ENCODE peak calls at places on chromosomes 6 and 20, in five cellular contexts. One of them, this sample, is unnamed.

GRCh38 chr20:39090881-39091280 is 128.7 kb downstream of the DHX35 start:
- DNase-seq in iPS DF 6.9: no peak
- DNase-seq in left lung: no peak
- DNase-seq in HCT116: no peak
- DNase-seq in cardiac muscle cell: no peak
- DNase-seq in this sample: no peak

GRCh38 chr6:56890683-56891429 is 64.1 kb upstream of the BEND6 start:
- DNase-seq in HCT116: no peak
- DNase-seq in iPS DF 6.9: no peak
- DNase-seq in cardiac muscle cell: peak
- DNase-seq in left lung: no peak
- DNase-seq in this sample: no peak

GRCh38 chr6:167130712-167131684 is 8.1 kb downstream of the CCR6 start:
- DNase-seq in cardiac muscle cell: no peak
- DNase-seq in iPS DF 6.9: no peak
- DNase-seq in left lung: no peak
- DNase-seq in HCT116: no peak
- DNase-seq in this sample: no peak

GRCh38 chr20:11352041-11352440 is 565.7 kb upstream of the BTBD3 start:
- DNase-seq in left lung: no peak
- DNase-seq in iPS DF 6.9: no peak
- DNase-seq in cardiac muscle cell: no peak
- DNase-seq in HCT116: no peak
- DNase-seq in this sample: no peak

GRCh38 chr6:21816231-21816630 is 222.7 kb downstream of the SOX4 start:
- DNase-seq in iPS DF 6.9: no peak
- DNase-seq in cardiac muscle cell: no peak
- DNase-seq in left lung: no peak
- DNase-seq in HCT116: no peak
- DNase-seq in this sample: no peak

GRCh38 chr20:18999076-18999475 is 185.5 kb downstream of the SCP2D1 start:
- DNase-seq in HCT116: no peak
- DNase-seq in left lung: no peak
- DNase-seq in cardiac muscle cell: no peak
- DNase-seq in iPS DF 6.9: no peak
- DNase-seq in this sample: no peak

GRCh38 chr20:49426873-49427272 is 55.6 kb downstream of the KCNB1 start:
- DNase-seq in cardiac muscle cell: peak
- DNase-seq in HCT116: no peak
- DNase-seq in iPS DF 6.9: no peak
- DNase-seq in left lung: no peak
- DNase-seq in this sample: no peak

GRCh38 chr6:150998992-150999975 is 133.8 kb downstream of the MTHFD1L start:
- DNase-seq in HCT116: no peak
- DNase-seq in cardiac muscle cell: no peak
- DNase-seq in iPS DF 6.9: no peak
- DNase-seq in left lung: no peak
- DNase-seq in this sample: no peak

GRCh38 chr6:164106345-164106769 is 691.8 kb downstream of the QKI start:
- DNase-seq in cardiac muscle cell: peak
- DNase-seq in left lung: no peak
- DNase-seq in iPS DF 6.9: peak
- DNase-seq in HCT116: no peak
- DNase-seq in this sample: no peak

GRCh38 chr6:16836186-16836981 is 75.1 kb upstream of the ATXN1 start:
- DNase-seq in iPS DF 6.9: no peak
- DNase-seq in HCT116: no peak
- DNase-seq in left lung: no peak
- DNase-seq in cardiac muscle cell: no peak
- DNase-seq in this sample: no peak

GRCh38 chr6:20212392-20213111 is at the start of gene MBOAT1:
- DNase-seq in HCT116: peak
- DNase-seq in iPS DF 6.9: peak
- DNase-seq in left lung: peak
- DNase-seq in cardiac muscle cell: peak
- DNase-seq in this sample: peak

GRCh38 chr6:158633127-158633526 is 11.4 kb downstream of the DYNLT1 start:
- DNase-seq in iPS DF 6.9: no peak
- DNase-seq in HCT116: no peak
- DNase-seq in left lung: peak
- DNase-seq in cardiac muscle cell: no peak
- DNase-seq in this sample: no peak

GRCh38 chr6:75412937-75413662 is 80.5 kb downstream of the FILIP1 start:
- DNase-seq in iPS DF 6.9: no peak
- DNase-seq in HCT116: no peak
- DNase-seq in left lung: no peak
- DNase-seq in cardiac muscle cell: peak
- DNase-seq in this sample: no peak

GRCh38 chr20:24402234-24402633 is 67.2 kb upstream of the SYNDIG1 start:
- DNase-seq in left lung: no peak
- DNase-seq in iPS DF 6.9: no peak
- DNase-seq in HCT116: no peak
- DNase-seq in cardiac muscle cell: no peak
- DNase-seq in this sample: no peak

GRCh38 chr20:21613512-21613911 is 92.0 kb upstream of the PAX1 start:
- DNase-seq in HCT116: no peak
- DNase-seq in iPS DF 6.9: no peak
- DNase-seq in cardiac muscle cell: no peak
- DNase-seq in left lung: no peak
- DNase-seq in this sample: no peak

GRCh38 chr20:45890077-45890996 is 671 bp downstream of the NEURL2 start:
- DNase-seq in HCT116: no peak
- DNase-seq in iPS DF 6.9: peak
- DNase-seq in cardiac muscle cell: peak
- DNase-seq in left lung: peak
- DNase-seq in this sample: peak

GRCh38 chr20:45887346-45887715 is at the start of gene SPATA25:
- DNase-seq in left lung: no peak
- DNase-seq in cardiac muscle cell: no peak
- DNase-seq in iPS DF 6.9: no peak
- DNase-seq in HCT116: no peak
- DNase-seq in this sample: no peak

GRCh38 chr20:45886590-45887345 is 654 bp downstream of the SPATA25 start:
- DNase-seq in cardiac muscle cell: no peak
- DNase-seq in HCT116: no peak
- DNase-seq in left lung: no peak
- DNase-seq in iPS DF 6.9: no peak
- DNase-seq in this sample: no peak

GRCh38 chr20:45890997-45891983 is at the start of the genes CTSA and NEURL2:
- DNase-seq in left lung: peak
- DNase-seq in iPS DF 6.9: peak
- DNase-seq in HCT116: peak
- DNase-seq in cardiac muscle cell: peak
- DNase-seq in this sample: peak

DNA sequence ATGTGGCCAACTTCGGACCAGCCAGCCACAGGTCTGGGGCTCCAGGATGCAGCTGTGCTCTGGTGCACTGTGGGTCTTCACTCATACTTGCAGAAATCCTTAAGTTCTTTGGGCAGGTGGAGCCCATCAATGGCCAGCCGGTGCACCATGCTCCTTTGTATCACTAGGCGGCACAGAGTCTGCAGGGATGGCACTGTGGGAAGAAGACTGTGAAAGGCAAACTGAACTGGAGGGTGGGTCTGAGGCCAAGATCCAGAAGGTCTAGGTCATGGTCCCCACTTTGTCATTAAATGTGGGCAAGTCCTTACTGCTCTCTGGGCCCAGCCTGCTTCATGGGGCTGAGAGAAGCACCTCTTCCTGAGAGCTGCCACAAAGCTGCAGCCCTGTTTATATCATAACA is 1.3 kb upstream of the SPATA25 start:
- DNase-seq in left lung: no peak
- DNase-seq in HCT116: no peak
- DNase-seq in cardiac muscle cell: no peak
- DNase-seq in iPS DF 6.9: no peak
- DNase-seq in this sample: no peak
- H3K27ac ChIP-seq in left lung: no peak
- H3K27ac ChIP-seq in HCT116: no peak
- H3K27ac ChIP-seq in cardiac muscle cell: no peak
- H3K27ac ChIP-seq in iPS DF 6.9: no peak
- H3K27ac ChIP-seq in this sample: no peak

DNA sequence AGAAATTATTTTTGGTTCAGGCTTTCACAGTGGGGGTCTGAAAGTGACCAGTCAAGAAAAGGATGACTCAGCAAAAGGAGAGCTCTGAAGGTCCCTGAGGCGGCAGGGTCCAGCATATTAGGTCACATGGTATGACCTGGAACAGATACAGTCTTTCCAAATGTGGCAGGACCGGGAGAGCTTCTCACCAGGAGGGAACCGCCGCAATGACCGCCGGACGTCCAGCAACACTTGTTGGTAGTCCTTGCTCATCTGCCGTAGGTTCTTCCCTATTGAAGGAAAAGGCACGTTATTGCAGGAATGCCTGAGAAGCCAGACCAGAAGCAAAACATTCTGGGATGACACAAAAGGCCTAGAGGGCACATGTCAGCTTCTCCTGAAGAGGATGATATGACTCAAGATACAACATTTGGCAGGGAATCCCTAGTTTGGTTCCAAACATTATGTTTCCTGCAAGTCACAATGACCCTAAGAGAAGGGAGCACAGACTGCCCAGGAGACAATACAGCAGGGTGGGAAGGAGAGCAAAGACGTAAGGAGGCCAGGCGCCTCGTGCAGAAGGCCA is 17.4 kb downstream of the TBC1D20 start:
- DNase-seq in HCT116: no peak
- DNase-seq in left lung: no peak
- DNase-seq in iPS DF 6.9: no peak
- DNase-seq in cardiac muscle cell: no peak
- DNase-seq in this sample: no peak
- H3K27ac ChIP-seq in HCT116: no peak
- H3K27ac ChIP-seq in left lung: peak
- H3K27ac ChIP-seq in iPS DF 6.9: no peak
- H3K27ac ChIP-seq in cardiac muscle cell: peak
- H3K27ac ChIP-seq in this sample: peak

DNA sequence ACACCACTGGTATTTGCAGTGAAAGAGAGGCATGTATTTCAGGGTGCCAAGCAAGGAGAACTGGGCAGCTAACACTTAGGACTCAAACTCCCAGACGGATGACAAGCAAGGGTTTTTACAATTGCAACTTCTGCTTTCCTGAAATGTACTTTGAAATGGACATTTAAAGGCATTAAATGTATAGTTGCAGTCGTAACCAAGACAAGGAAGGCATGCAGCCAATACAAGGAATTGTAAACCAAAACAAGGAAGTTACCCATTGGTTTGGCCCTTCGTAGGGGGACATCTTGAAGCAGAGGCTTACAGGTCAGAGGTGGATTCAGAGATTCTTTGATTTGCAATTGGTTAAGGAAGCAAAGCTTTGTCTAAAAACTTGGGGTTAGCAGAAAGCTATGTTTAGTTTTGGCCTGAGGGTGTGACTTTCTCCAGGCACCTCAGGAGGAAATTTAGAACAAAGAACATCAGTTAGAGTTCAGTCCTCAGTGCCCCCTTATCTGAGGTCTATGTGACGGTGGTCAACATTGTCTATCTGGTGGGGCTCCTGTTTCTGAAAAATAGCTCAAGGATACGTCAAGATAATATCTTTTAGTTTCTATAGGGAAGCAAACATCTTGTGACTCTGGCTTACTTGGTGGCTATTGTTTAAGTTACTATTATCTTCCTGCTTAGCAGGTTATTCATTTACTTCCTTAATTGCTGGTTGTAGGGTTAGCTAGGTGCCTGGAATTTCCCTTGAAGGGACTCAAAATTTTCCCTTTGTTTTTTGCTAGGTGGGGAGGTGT is 266.0 kb downstream of the CD83 start:
- DNase-seq in HCT116: no peak
- DNase-seq in left lung: no peak
- DNase-seq in iPS DF 6.9: no peak
- DNase-seq in cardiac muscle cell: no peak
- DNase-seq in this sample: no peak
- H3K27ac ChIP-seq in HCT116: no peak
- H3K27ac ChIP-seq in left lung: no peak
- H3K27ac ChIP-seq in iPS DF 6.9: peak
- H3K27ac ChIP-seq in cardiac muscle cell: no peak
- H3K27ac ChIP-seq in this sample: no peak

GRCh38 chr20:37596890-37597539 is 69.3 kb upstream of the BLCAP start:
- DNase-seq in iPS DF 6.9: no peak
- DNase-seq in left lung: no peak
- DNase-seq in HCT116: no peak
- DNase-seq in cardiac muscle cell: no peak
- DNase-seq in this sample: no peak

GRCh38 chr20:37596168-37596567 is 68.5 kb upstream of the BLCAP start:
- DNase-seq in iPS DF 6.9: no peak
- DNase-seq in left lung: no peak
- DNase-seq in HCT116: no peak
- DNase-seq in cardiac muscle cell: no peak
- DNase-seq in this sample: no peak

GRCh38 chr20:37600486-37600885 is 72.8 kb upstream of the BLCAP start:
- DNase-seq in left lung: no peak
- DNase-seq in cardiac muscle cell: no peak
- DNase-seq in HCT116: no peak
- DNase-seq in iPS DF 6.9: no peak
- DNase-seq in this sample: no peak

GRCh38 chr20:37598101-37598530 is 70.4 kb upstream of the BLCAP start:
- DNase-seq in HCT116: no peak
- DNase-seq in left lung: no peak
- DNase-seq in iPS DF 6.9: no peak
- DNase-seq in cardiac muscle cell: no peak
- DNase-seq in this sample: no peak

GRCh38 chr20:37598611-37599342 is 71.1 kb upstream of the BLCAP start:
- DNase-seq in left lung: no peak
- DNase-seq in iPS DF 6.9: no peak
- DNase-seq in cardiac muscle cell: no peak
- DNase-seq in HCT116: no peak
- DNase-seq in this sample: no peak
- H3K27ac ChIP-seq in left lung: no peak
- H3K27ac ChIP-seq in iPS DF 6.9: no peak
- H3K27ac ChIP-seq in cardiac muscle cell: no peak
- H3K27ac ChIP-seq in HCT116: no peak
- H3K27ac ChIP-seq in this sample: no peak

GRCh38 chr20:16589623-16590022 is 16.4 kb upstream of the KIF16B start:
- DNase-seq in iPS DF 6.9: no peak
- DNase-seq in HCT116: no peak
- DNase-seq in left lung: no peak
- DNase-seq in cardiac muscle cell: no peak
- DNase-seq in this sample: no peak

GRCh38 chr20:16587066-16587465 is 13.8 kb upstream of the KIF16B start:
- DNase-seq in HCT116: no peak
- DNase-seq in left lung: no peak
- DNase-seq in cardiac muscle cell: no peak
- DNase-seq in iPS DF 6.9: no peak
- DNase-seq in this sample: no peak

GRCh38 chr20:16590234-16590633 is 17.0 kb upstream of the KIF16B start:
- DNase-seq in cardiac muscle cell: no peak
- DNase-seq in left lung: no peak
- DNase-seq in HCT116: no peak
- DNase-seq in iPS DF 6.9: no peak
- DNase-seq in this sample: no peak

GRCh38 chr20:16583444-16583843 is 10.2 kb upstream of the KIF16B start:
- DNase-seq in iPS DF 6.9: no peak
- DNase-seq in left lung: no peak
- DNase-seq in HCT116: no peak
- DNase-seq in cardiac muscle cell: no peak
- DNase-seq in this sample: no peak

DNA sequence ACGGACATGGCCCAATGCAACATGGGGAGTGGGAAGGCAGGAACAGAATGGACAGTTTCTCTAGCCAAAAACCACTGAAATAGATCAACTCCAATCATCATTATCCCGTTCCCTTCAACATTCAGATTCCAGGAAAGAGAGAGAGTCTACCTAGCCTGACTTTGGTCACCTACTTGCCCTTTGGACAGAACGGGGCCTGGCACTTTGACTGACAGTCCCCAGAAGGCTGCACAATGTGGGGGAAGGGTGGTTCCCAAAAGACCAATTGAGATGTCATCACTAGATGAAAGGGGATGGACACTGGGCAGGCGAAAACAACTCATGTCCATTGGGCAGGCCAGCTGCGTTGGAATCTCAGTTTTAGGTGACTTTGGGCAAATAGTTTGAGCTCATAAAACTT is 15.0 kb upstream of the KIF16B start:
- DNase-seq in left lung: no peak
- DNase-seq in HCT116: no peak
- DNase-seq in iPS DF 6.9: no peak
- DNase-seq in cardiac muscle cell: no peak
- DNase-seq in this sample: no peak
- H3K27ac ChIP-seq in left lung: no peak
- H3K27ac ChIP-seq in HCT116: no peak
- H3K27ac ChIP-seq in iPS DF 6.9: no peak
- H3K27ac ChIP-seq in cardiac muscle cell: no peak
- H3K27ac ChIP-seq in this sample: no peak